ENCODE peak calls at places on chromosomes 3 and 15, in ten cellular contexts. L, E, G, H, P, U, I, B, K and R are unnamed samples.

GRCh38 chr15:65937476-65937875 is 68.2 kb downstream of the RAB11A start:
- DNase-seq in L (no peak), E (no peak), G (peak), H (no peak), P (no peak), U (peak), I (no peak), B (peak), K (no peak), R (no peak)

GRCh38 chr3:150238995-150239612 is 169.0 kb upstream of the TSC22D2 start:
- DNase-seq in L (no peak), E (peak), G (no peak), H (no peak), P (peak), U (no peak), I (no peak), B (peak), K (no peak), R (no peak)

GRCh38 chr3:111649180-111649579 is 54.0 kb upstream of the ZBED2 start:
- DNase-seq in L (no peak), E (peak), G (no peak), H (no peak), P (no peak), U (peak), I (no peak), B (no peak), K (no peak), R (no peak)

GRCh38 chr15:74783072-74783807 is 1.4 kb downstream of the CSK start:
- DNase-seq in L (peak), E (peak), G (no peak), H (peak), P (no peak), U (peak), I (peak), B (no peak), K (no peak), R (no peak)

GRCh38 chr15:69757186-69757585 is 304.6 kb downstream of the RPLP1 start:
- DNase-seq in L (no peak), E (no peak), G (no peak), H (no peak), P (no peak), U (peak), I (no peak), B (no peak), K (no peak), R (no peak)

GRCh38 chr15:49827311-49827710 is 206.5 kb downstream of the DTWD1 start:
- DNase-seq in L (no peak), E (no peak), G (no peak), H (no peak), P (no peak), U (no peak), I (no peak), B (no peak), K (no peak), R (no peak)

GRCh38 chr3:146598486-146598885 is 6.7 kb downstream of the PLSCR5 start:
- DNase-seq in L (peak), E (no peak), G (no peak), H (no peak), P (no peak), U (peak), I (peak), B (no peak), K (no peak), R (no peak)

GRCh38 chr15:66084704-66085103 is 168.8 kb downstream of the MEGF11 start:
- DNase-seq in L (no peak), E (no peak), G (no peak), H (no peak), P (no peak), U (no peak), I (no peak), B (no peak), K (no peak), R (no peak)

GRCh38 chr3:160956785-160957184 is 148.4 kb downstream of the B3GALNT1 start:
- DNase-seq in L (peak), E (peak), G (no peak), H (peak), P (no peak), U (peak), I (no peak), B (no peak), K (no peak), R (peak)

GRCh38 chr3:27667751-27668150 is 54.4 kb downstream of the EOMES start:
- DNase-seq in L (no peak), E (no peak), G (no peak), H (no peak), P (no peak), U (no peak), I (no peak), B (no peak), K (no peak), R (no peak)

GRCh38 chr15:78763796-78764241 is 47.4 kb downstream of the ADAMTS7 start:
- DNase-seq in L (no peak), E (no peak), G (no peak), H (no peak), P (no peak), U (no peak), I (no peak), B (no peak), K (no peak), R (no peak)

GRCh38 chr3:18432752-18433151 is 7.6 kb upstream of the SATB1 start:
- DNase-seq in L (no peak), E (no peak), G (no peak), H (no peak), P (no peak), U (no peak), I (no peak), B (no peak), K (no peak), R (no peak)

GRCh38 chr3:38479431-38480092 is 16.6 kb upstream of the EXOG start:
- DNase-seq in L (peak), E (peak), G (peak), H (peak), P (peak), U (peak), I (peak), B (peak), K (peak), R (peak)

GRCh38 chr15:92619380-92620101 is 36.0 kb downstream of the FAM174B start:
- DNase-seq in L (peak), E (peak), G (no peak), H (no peak), P (no peak), U (peak), I (peak), B (peak), K (no peak), R (no peak)

GRCh38 chr15:39300451-39301153 is 280.3 kb upstream of the THBS1 start:
- DNase-seq in L (peak), E (peak), G (no peak), H (no peak), P (no peak), U (peak), I (peak), B (no peak), K (no peak), R (no peak)

GRCh38 chr3:149454746-149455145 is 19.8 kb upstream of the TM4SF4 start:
- DNase-seq in L (peak), E (peak), G (no peak), H (no peak), P (no peak), U (peak), I (no peak), B (no peak), K (no peak), R (no peak)

GRCh38 chr3:24264748-24265158 is 229.9 kb downstream of the THRB start:
- DNase-seq in L (peak), E (peak), G (no peak), H (peak), P (no peak), U (peak), I (peak), B (peak), K (no peak), R (peak)

GRCh38 chr3:128067481-128067880 is 15.2 kb downstream of the SEC61A1 start:
- DNase-seq in L (no peak), E (no peak), G (no peak), H (no peak), P (no peak), U (peak), I (peak), B (no peak), K (no peak), R (no peak)

GRCh38 chr3:173862701-173863100 is 465.2 kb downstream of the NLGN1 start:
- DNase-seq in L (no peak), E (no peak), G (no peak), H (no peak), P (no peak), U (no peak), I (no peak), B (no peak), K (no peak), R (no peak)

GRCh38 chr3:99865321-99865720 is 47.7 kb downstream of the CMSS1 start:
- DNase-seq in L (no peak), E (peak), G (no peak), H (no peak), P (no peak), U (peak), I (peak), B (no peak), K (no peak), R (no peak)

GRCh38 chr3:134312873-134313838 is 61.1 kb downstream of the AMOTL2 start:
- DNase-seq in L (peak), E (peak), G (no peak), H (no peak), P (no peak), U (peak), I (peak), B (peak), K (no peak), R (peak)

GRCh38 chr15:63765338-63765737 is 68.4 kb downstream of the HERC1 start:
- DNase-seq in L (no peak), E (no peak), G (no peak), H (no peak), P (no peak), U (no peak), I (no peak), B (no peak), K (no peak), R (no peak)

GRCh38 chr3:107992976-107993684 is 97.7 kb downstream of the CD47 start:
- DNase-seq in L (peak), E (no peak), G (no peak), H (no peak), P (no peak), U (peak), I (peak), B (no peak), K (no peak), R (no peak)

GRCh38 chr15:89406756-89407650 is 72.4 kb upstream of the POLG start:
- DNase-seq in L (no peak), E (no peak), G (no peak), H (peak), P (no peak), U (peak), I (no peak), B (no peak), K (no peak), R (no peak)

GRCh38 chr3:195148553-195148952 is 122.4 kb downstream of the XXYLT1 start:
- DNase-seq in L (no peak), E (no peak), G (no peak), H (no peak), P (no peak), U (peak), I (no peak), B (no peak), K (no peak), R (no peak)

GRCh38 chr15:73908030-73908821 is 18.0 kb upstream of the LOXL1 start:
- DNase-seq in L (peak), E (peak), G (peak), H (peak), P (peak), U (peak), I (peak), B (peak), K (peak), R (peak)

GRCh38 chr3:45035441-45036301 is 9.6 kb downstream of the CLEC3B start:
- DNase-seq in L (peak), E (peak), G (no peak), H (peak), P (no peak), U (no peak), I (no peak), B (no peak), K (no peak), R (no peak)

GRCh38 chr3:14803981-14804834 is 14.6 kb upstream of the FGD5 start:
- DNase-seq in L (no peak), E (no peak), G (no peak), H (no peak), P (no peak), U (no peak), I (no peak), B (no peak), K (no peak), R (no peak)

GRCh38 chr3:127970966-127971592 is 56.0 kb downstream of the KBTBD12 start:
- DNase-seq in L (peak), E (peak), G (peak), H (peak), P (peak), U (peak), I (peak), B (no peak), K (no peak), R (peak)

GRCh38 chr3:29612536-29612935 is 331.7 kb downstream of the RBMS3 start:
- DNase-seq in L (peak), E (no peak), G (no peak), H (no peak), P (no peak), U (peak), I (no peak), B (no peak), K (no peak), R (no peak)

GRCh38 chr3:127690823-127691452 is 18.2 kb downstream of the ABTB1 start:
- DNase-seq in L (peak), E (peak), G (no peak), H (no peak), P (peak), U (peak), I (peak), B (peak), K (no peak), R (no peak)

GRCh38 chr3:22284559-22284958 is 533.5 kb upstream of the ZNF385D start:
- DNase-seq in L (peak), E (peak), G (no peak), H (no peak), P (no peak), U (peak), I (peak), B (no peak), K (no peak), R (no peak)

GRCh38 chr3:139774570-139775302 is 97.0 kb upstream of the NMNAT3 start:
- DNase-seq in L (no peak), E (peak), G (no peak), H (no peak), P (no peak), U (peak), I (peak), B (peak), K (no peak), R (no peak)

GRCh38 chr3:141373232-141373631 is 4.9 kb downstream of the ZBTB38 start:
- DNase-seq in L (no peak), E (no peak), G (no peak), H (no peak), P (no peak), U (no peak), I (no peak), B (no peak), K (no peak), R (no peak)

GRCh38 chr3:15295506-15295905 is 36.9 kb downstream of the SH3BP5 start:
- DNase-seq in L (peak), E (peak), G (no peak), H (no peak), P (no peak), U (peak), I (no peak), B (no peak), K (no peak), R (no peak)

GRCh38 chr3:49519266-49519665 is 35.0 kb upstream of the BSN start:
- DNase-seq in L (no peak), E (no peak), G (peak), H (no peak), P (no peak), U (no peak), I (peak), B (no peak), K (no peak), R (no peak)

GRCh38 chr3:73351423-73352071 is 273.2 kb downstream of the PDZRN3 start:
- DNase-seq in L (no peak), E (no peak), G (no peak), H (no peak), P (no peak), U (peak), I (no peak), B (no peak), K (no peak), R (no peak)

GRCh38 chr3:177642482-177643163 is 445.3 kb upstream of the TBL1XR1 start:
- DNase-seq in L (no peak), E (no peak), G (peak), H (no peak), P (no peak), U (no peak), I (no peak), B (no peak), K (no peak), R (no peak)